ENCODE peak calls at places on chromosome 10, in ten cellular contexts. L is HFF-Myc, A is BJ, S is astrocyte of the spinal cord, W is stomach, J is endodermal cell, G is glutamatergic neuron, Z is neural crest cell, U is GM23338, Q is body of pancreas. X is an unnamed sample.

GRCh38 chr10:125340871-125341270 is 180.5 kb upstream of the CTBP2 start:
- DNase-seq in L (no peak), A (no peak), S (no peak), W (no peak), J (no peak), G (no peak), Z (no peak), U (no peak), Q (no peak), X (no peak)

GRCh38 chr10:86401588-86402282 is 35.1 kb upstream of the GRID1 start:
- DNase-seq in L (no peak), A (no peak), S (no peak), W (no peak), J (peak), G (no peak), Z (no peak), U (peak), Q (peak), X (no peak)

GRCh38 chr10:119025776-119026175 is 3.7 kb upstream of the NANOS1 start:
- DNase-seq in L (no peak), A (no peak), S (no peak), W (peak), J (no peak), G (no peak), Z (no peak), U (no peak), Q (peak), X (no peak)

GRCh38 chr10:127815147-127815546 is 77.6 kb downstream of the CLRN3 start:
- DNase-seq in L (no peak), A (no peak), S (no peak), W (no peak), J (no peak), G (no peak), Z (no peak), U (peak), Q (no peak), X (no peak)

GRCh38 chr10:5975641-5976473 is 1.5 kb downstream of the IL15RA start:
- DNase-seq in L (no peak), A (no peak), S (no peak), W (peak), J (no peak), G (no peak), Z (no peak), U (no peak), Q (peak), X (no peak)

GRCh38 chr10:118967160-118967559 is 62.4 kb upstream of the NANOS1 start:
- DNase-seq in L (no peak), A (no peak), S (no peak), W (no peak), J (peak), G (no peak), Z (no peak), U (no peak), Q (no peak), X (no peak)

GRCh38 chr10:46286991-46287693 is at the start of gene ANTXRL:
- DNase-seq in L (no peak), A (no peak), S (no peak), W (no peak), J (peak), G (no peak), Z (no peak), U (no peak), Q (no peak), X (no peak)

GRCh38 chr10:79385804-79386531 is 38.7 kb downstream of the PPIF start:
- DNase-seq in L (no peak), A (no peak), S (no peak), W (no peak), J (peak), G (peak), Z (peak), U (peak), Q (no peak), X (no peak)

GRCh38 chr10:17022399-17022798 is 107.2 kb downstream of the CUBN start:
- DNase-seq in L (no peak), A (no peak), S (peak), W (no peak), J (peak), G (no peak), Z (no peak), U (peak), Q (no peak), X (no peak)

GRCh38 chr10:87579563-87579962 is 74.9 kb downstream of the MINPP1 start:
- DNase-seq in L (no peak), A (no peak), S (no peak), W (no peak), J (no peak), G (no peak), Z (no peak), U (no peak), Q (no peak), X (no peak)

GRCh38 chr10:60820093-60820769 is 42.0 kb downstream of the CDK1 start:
- DNase-seq in L (peak), A (peak), S (peak), W (no peak), J (peak), G (no peak), Z (no peak), U (peak), Q (no peak), X (no peak)

GRCh38 chr10:93071674-93072224 is 1.9 kb upstream of the CYP26A1 start:
- DNase-seq in L (no peak), A (no peak), S (no peak), W (no peak), J (peak), G (peak), Z (peak), U (peak), Q (no peak), X (peak)

GRCh38 chr10:49538381-49539319 is at the start of gene ERCC6:
- DNase-seq in L (peak), A (peak), S (peak), W (peak), J (peak), G (peak), Z (peak), U (peak), Q (peak), X (peak)
- TF ChIP-seq CTCF in L (no peak), A (no peak), S (no peak), W (no peak), J (peak), G (no peak), Z (peak), U (no peak), Q (peak), X (no peak)

DNA sequence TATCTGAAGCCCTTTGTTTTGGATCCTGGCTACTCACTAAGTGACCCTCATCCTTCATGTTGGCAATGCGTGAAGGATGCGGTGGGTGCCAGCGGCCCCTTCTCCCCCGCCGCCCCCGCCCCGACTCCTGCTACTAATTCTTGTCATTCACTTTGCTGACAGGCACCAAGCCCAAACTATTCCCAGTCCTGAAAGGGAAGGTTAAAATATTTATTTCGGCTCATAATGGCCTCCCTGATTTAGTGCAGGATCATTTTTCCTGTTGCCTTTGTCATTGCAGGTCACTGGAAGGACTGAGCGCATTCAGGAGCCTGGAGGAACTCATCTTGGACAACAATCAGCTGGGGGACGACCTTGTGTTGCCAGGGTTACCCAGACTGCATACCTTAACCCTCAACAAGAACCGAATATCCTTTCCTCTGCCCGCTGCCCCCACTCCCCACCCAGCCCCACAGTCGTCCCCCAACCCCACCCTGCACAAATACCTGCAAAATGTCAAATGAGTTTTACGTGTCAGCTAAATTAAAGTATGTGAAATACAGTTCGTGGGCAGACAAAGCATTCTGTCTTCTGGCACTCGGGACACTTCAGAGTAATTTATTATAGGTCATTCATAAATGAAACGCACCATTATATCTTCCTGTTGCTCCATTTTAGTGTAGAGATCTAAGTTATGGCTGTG is 604.4 kb downstream of the LRMDA start:
- DNase-seq in L (no peak), A (no peak), S (no peak), W (no peak), J (no peak), G (no peak), Z (no peak), U (peak), Q (no peak), X (no peak)
- TF ChIP-seq CTCF in L (no peak), A (no peak), S (no peak), W (no peak), J (no peak), G (no peak), Z (no peak), U (no peak), Q (no peak), X (no peak)

GRCh38 chr10:42987121-42987541 is 89.7 kb upstream of the RET start:
- DNase-seq in L (no peak), A (no peak), S (no peak), W (no peak), J (peak), G (peak), Z (no peak), U (no peak), Q (peak), X (no peak)

GRCh38 chr10:42989481-42989921 is 87.4 kb upstream of the RET start:
- DNase-seq in L (no peak), A (no peak), S (no peak), W (no peak), J (no peak), G (peak), Z (no peak), U (no peak), Q (no peak), X (no peak)

GRCh38 chr10:42988517-42989395 is 88.1 kb upstream of the RET start:
- DNase-seq in L (no peak), A (no peak), S (no peak), W (no peak), J (no peak), G (peak), Z (no peak), U (no peak), Q (no peak), X (no peak)

GRCh38 chr10:42987575-42987974 is 89.3 kb upstream of the RET start:
- DNase-seq in L (no peak), A (no peak), S (no peak), W (no peak), J (no peak), G (peak), Z (no peak), U (no peak), Q (no peak), X (no peak)

DNA sequence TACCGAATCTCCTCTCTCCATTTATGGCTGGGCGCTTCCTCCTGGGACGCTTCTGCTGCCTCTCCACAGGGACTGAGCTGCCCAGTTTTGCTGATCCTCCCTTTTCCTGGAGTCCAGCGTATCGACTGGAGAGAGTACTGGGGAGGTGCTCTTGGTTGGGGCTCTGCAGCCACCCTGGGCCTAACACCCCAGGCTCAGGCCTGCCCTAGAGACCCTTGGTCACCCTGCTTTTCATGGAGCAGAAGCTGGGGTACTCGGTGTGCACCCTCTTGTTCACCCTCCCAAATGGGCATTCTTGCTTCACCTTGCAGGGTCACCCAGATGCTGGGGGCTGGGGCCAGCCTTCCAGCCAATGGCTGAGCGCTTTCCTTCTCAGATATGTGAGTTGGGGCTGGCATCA is 88.8 kb upstream of the RET start:
- DNase-seq in L (no peak), A (no peak), S (no peak), W (no peak), J (no peak), G (peak), Z (no peak), U (no peak), Q (no peak), X (no peak)
- TF ChIP-seq CTCF in L (no peak), A (no peak), S (no peak), W (no peak), J (no peak), G (no peak), Z (no peak), U (no peak), Q (no peak), X (no peak)

GRCh38 chr10:95196053-95196452 is 2.0 kb downstream of the ACSM6 start:
- DNase-seq in L (no peak), A (no peak), S (no peak), W (no peak), J (peak), G (no peak), Z (no peak), U (peak), Q (no peak), X (no peak)

GRCh38 chr10:95201736-95202135 is 7.7 kb downstream of the ACSM6 start:
- DNase-seq in L (no peak), A (no peak), S (no peak), W (no peak), J (peak), G (no peak), Z (no peak), U (no peak), Q (no peak), X (peak)
- TF ChIP-seq CTCF in L (peak), A (peak), S (peak), W (no peak), J (peak), G (no peak), Z (no peak), U (peak), Q (no peak), X (no peak)

DNA sequence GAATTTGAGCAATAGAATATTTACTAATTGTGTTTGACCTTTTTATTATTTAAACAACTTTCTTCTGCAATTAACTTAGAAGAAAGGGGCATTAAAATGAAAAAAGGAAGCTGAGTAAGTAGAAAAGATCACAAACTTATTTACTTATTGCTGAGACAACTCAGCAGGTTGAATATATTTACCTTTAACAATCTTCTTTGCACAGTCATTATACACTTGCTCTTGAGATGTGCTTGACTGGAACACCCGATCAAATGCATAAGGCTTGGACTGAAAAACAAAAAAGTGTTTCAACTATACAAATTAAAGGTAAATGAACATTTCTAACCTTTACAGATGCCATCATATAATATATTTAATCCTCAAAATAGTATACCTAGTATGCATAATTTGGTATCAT is 7.9 kb downstream of the KIF5B start:
- DNase-seq in L (no peak), A (no peak), S (no peak), W (no peak), J (no peak), G (no peak), Z (no peak), U (no peak), Q (no peak), X (no peak)
- TF ChIP-seq CTCF in L (no peak), A (no peak), S (no peak), W (no peak), J (no peak), G (no peak), Z (no peak), U (no peak), Q (no peak), X (no peak)

DNA sequence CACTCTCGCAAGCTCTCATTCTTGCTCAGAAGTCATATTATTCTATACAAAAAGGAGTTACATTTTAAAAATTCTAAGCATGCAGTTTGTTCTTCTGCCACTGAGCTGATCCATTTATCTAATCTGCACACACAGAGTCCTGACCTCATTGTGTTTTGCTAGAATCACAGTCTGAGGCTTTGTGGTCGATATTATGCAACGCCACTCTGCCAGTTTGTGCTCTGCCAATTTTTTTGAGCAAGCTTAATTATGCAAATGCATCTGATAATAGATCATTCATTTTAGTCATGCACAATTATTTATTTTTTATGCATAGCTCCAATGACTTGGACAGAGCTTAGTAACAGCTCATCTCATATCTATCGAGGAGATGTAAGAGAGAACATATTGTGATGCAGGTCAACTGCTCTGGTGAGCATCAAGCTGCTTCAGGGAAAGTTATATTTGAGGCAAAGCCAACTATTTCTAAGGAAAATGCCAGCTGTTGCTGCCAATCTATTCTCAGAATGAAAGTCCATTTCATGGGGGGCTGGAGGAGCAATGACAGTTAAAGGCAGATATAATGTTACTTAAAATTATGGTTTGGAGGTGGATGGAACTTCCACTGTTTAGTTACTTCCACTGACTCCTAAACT is 424.7 kb downstream of the KIF20B start:
- DNase-seq in L (no peak), A (no peak), S (peak), W (no peak), J (no peak), G (no peak), Z (no peak), U (no peak), Q (no peak), X (no peak)
- TF ChIP-seq CTCF in L (no peak), A (no peak), S (no peak), W (no peak), J (no peak), G (no peak), Z (no peak), U (no peak), Q (no peak), X (no peak)

DNA sequence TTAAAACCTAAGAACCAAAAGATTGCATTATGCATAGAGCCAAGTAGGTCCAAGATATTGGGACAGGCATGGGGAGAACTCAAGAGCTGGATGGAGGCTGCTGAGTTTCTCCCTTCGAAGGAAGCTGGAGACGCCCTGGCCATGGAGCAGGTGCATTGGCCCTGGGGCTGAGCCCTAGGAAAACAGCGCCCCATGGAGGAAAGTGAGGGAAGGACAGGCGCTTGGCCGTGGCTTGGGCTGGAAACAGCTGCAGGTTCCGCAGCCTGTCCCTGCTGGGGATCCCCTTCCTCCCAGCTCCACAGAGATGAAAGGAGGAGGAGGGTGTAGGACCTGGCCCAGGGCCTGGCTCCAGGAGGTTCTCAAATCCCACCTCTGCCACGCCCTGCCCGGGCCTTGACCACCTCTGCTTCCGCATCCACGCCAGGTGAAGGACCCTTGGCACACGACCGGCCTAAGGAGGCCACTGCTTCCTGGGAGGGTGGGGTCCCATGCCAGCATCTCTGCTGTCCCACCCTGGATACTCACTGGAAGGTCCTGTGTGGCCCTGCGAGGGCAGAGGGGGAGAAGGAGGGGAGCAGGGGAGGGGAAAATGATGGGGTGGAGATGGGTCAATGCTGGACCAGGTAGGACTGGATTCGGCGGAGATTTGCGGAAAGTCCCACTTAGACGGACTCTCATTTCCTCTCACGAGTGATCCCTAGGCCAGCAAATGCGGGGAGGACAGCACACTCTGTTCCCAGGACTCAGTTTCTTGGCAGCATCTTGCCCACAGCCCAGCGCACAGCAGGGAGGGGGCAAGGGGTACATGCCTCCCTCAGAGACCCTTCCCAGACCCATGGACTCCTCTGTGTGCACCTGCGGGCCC is 258.6 kb upstream of the TCERG1L start:
- DNase-seq in L (no peak), A (no peak), S (no peak), W (peak), J (peak), G (no peak), Z (no peak), U (peak), Q (no peak), X (no peak)
- TF ChIP-seq CTCF in L (no peak), A (no peak), S (no peak), W (no peak), J (peak), G (peak), Z (peak), U (peak), Q (no peak), X (no peak)

GRCh38 chr10:84205853-84206513 is 11.6 kb downstream of the CDHR1 start:
- DNase-seq in L (no peak), A (no peak), S (no peak), W (no peak), J (peak), G (no peak), Z (no peak), U (no peak), Q (no peak), X (no peak)
- TF ChIP-seq CTCF in L (no peak), A (no peak), S (no peak), W (no peak), J (no peak), G (peak), Z (peak), U (no peak), Q (no peak), X (no peak)

GRCh38 chr10:33152750-33153149 is 181.7 kb downstream of the NRP1 start:
- DNase-seq in L (no peak), A (no peak), S (no peak), W (no peak), J (no peak), G (no peak), Z (no peak), U (no peak), Q (no peak), X (no peak)

GRCh38 chr10:33153266-33153967 is 181.1 kb downstream of the NRP1 start:
- DNase-seq in L (no peak), A (no peak), S (no peak), W (no peak), J (no peak), G (no peak), Z (no peak), U (no peak), Q (no peak), X (no peak)

GRCh38 chr10:33155720-33156638 is 178.5 kb downstream of the NRP1 start:
- DNase-seq in L (no peak), A (no peak), S (peak), W (no peak), J (peak), G (no peak), Z (no peak), U (peak), Q (peak), X (peak)

GRCh38 chr10:33153968-33154327 is 180.5 kb downstream of the NRP1 start:
- DNase-seq in L (no peak), A (no peak), S (no peak), W (no peak), J (no peak), G (no peak), Z (no peak), U (no peak), Q (no peak), X (no peak)

GRCh38 chr10:33154590-33154989 is 179.9 kb downstream of the NRP1 start:
- DNase-seq in L (no peak), A (no peak), S (no peak), W (no peak), J (no peak), G (no peak), Z (no peak), U (no peak), Q (no peak), X (no peak)
- TF ChIP-seq CTCF in L (no peak), A (no peak), S (no peak), W (no peak), J (no peak), G (no peak), Z (no peak), U (no peak), Q (no peak), X (no peak)